ENCODE peak calls at places on chromosomes 5 and 9, in seven cellular contexts. Q is fibroblast of mammary gland; O is 8988T; F is astrocyte of the hippocampus; D is activated effector memory CD4-positive, alpha-beta T cell treated with anti-CD3 and anti-CD28 coated beads, Interleukin-2, amount 50 U/mL, for 16 hours; Y is mesenteric fat pad; V is A172. L is an unnamed sample.
A peak's percentile ranks its signal among the peaks of the same experiment; 100 is the strongest.

GRCh38 chr9:120578614-120579013 is 1.4 kb downstream of the CDK5RAP2 start:
- DNase-seq in D (no peak), V (no peak), Q (no peak), O (no peak), Y (no peak), F (no peak), L (no peak)

GRCh38 chr5:16461026-16461425 is 4.6 kb downstream of the ZNF622 start:
- DNase-seq in O (no peak), V (no peak), Q (peak; percentile 44), Y (no peak), D (no peak), F (peak; percentile 46), L (peak; percentile 25)

GRCh38 chr5:149938791-149939358 is 5.7 kb downstream of the PDE6A start:
- DNase-seq in Q (peak; percentile 89), D (no peak), Y (no peak), F (peak; percentile 84), O (peak; percentile 41), V (peak; percentile 94), L (peak; percentile 82)

GRCh38 chr9:109312783-109313182 is 8.1 kb downstream of the EPB41L4B start:
- DNase-seq in Q (no peak), F (no peak), Y (no peak), O (no peak), V (no peak), D (no peak), L (no peak)

GRCh38 chr5:135371738-135372232 is 27.2 kb downstream of the MACROH2A1 start:
- DNase-seq in Y (no peak), O (no peak), D (no peak), Q (peak; percentile 23), F (peak; percentile 50), V (no peak), L (peak; percentile 36)

GRCh38 chr9:98104445-98104881 is 14.6 kb downstream of the TRIM14 start:
- DNase-seq in Y (no peak), O (no peak), V (no peak), Q (no peak), D (peak; percentile 60), F (no peak), L (no peak)

GRCh38 chr5:134003957-134004625 is 684 bp downstream of the VDAC1 start:
- DNase-seq in O (peak; percentile 39), F (peak; percentile 73), Y (peak; percentile 94), V (no peak), Q (peak; percentile 54), D (peak; percentile 83), L (peak; percentile 42)

GRCh38 chr9:68980341-68980914 is 33.5 kb downstream of the PRKACG start:
- DNase-seq in O (no peak), Q (no peak), F (no peak), V (no peak), Y (no peak), D (no peak), L (no peak)

GRCh38 chr5:82793808-82794419 is 283.3 kb downstream of the TMEM167A start:
- DNase-seq in Q (peak; percentile 50), D (peak; percentile 64), O (no peak), V (peak; percentile 30), F (no peak), Y (no peak), L (peak; percentile 18)

GRCh38 chr9:13845460-13845859 is 468.5 kb downstream of the NFIB start:
- DNase-seq in O (no peak), D (no peak), V (peak; percentile 2), F (peak; percentile 82), Q (peak; percentile 81), Y (no peak), L (peak; percentile 65)

GRCh38 chr9:134365115-134365596 is 38.9 kb downstream of the RXRA start:
- DNase-seq in D (no peak), F (no peak), O (no peak), Y (no peak), V (no peak), Q (no peak), L (no peak)

GRCh38 chr9:16869961-16870605 is 387 bp downstream of the BNC2 start:
- DNase-seq in F (peak; percentile 55), O (no peak), D (no peak), V (no peak), Y (no peak), Q (no peak), L (peak; percentile 7)

GRCh38 chr5:63230754-63231153 is 652.1 kb downstream of the LRRC70 start:
- DNase-seq in Q (no peak), V (no peak), Y (no peak), D (no peak), O (no peak), F (no peak), L (no peak)

GRCh38 chr5:125151150-125151932 is 404.9 kb upstream of the ZNF608 start:
- DNase-seq in D (no peak), Y (no peak), F (no peak), V (no peak), Q (no peak), O (no peak), L (no peak)

GRCh38 chr5:88480245-88480644 is 211.6 kb upstream of the TMEM161B start:
- DNase-seq in F (peak; percentile 53), O (no peak), V (no peak), Y (no peak), Q (no peak), D (no peak), L (peak; percentile 15)

GRCh38 chr9:120892748-120893584 is 16.0 kb upstream of the PHF19 start:
- DNase-seq in D (peak; percentile 85), O (no peak), Y (no peak), V (peak; percentile 95), F (no peak), Q (peak; percentile 87), L (peak; percentile 88)

GRCh38 chr9:8652282-8652681 is 852.7 kb upstream of the DMAC1 start:
- DNase-seq in Q (no peak), V (no peak), D (no peak), Y (no peak), O (no peak), F (peak; percentile 24), L (no peak)

GRCh38 chr9:32455738-32456137 is 70.3 kb downstream of the RIGI start:
- DNase-seq in D (no peak), V (no peak), Q (peak; percentile 29), O (no peak), Y (no peak), F (no peak), L (no peak)

GRCh38 chr5:177023247-177023703 is 779 bp downstream of the ZNF346 start:
- DNase-seq in V (peak; percentile 10), D (peak; percentile 67), Q (no peak), F (peak; percentile 33), O (peak; percentile 33), Y (no peak), L (peak; percentile 8)

GRCh38 chr9:87816041-87816440 is 66.6 kb upstream of the SPATA31E1 start:
- DNase-seq in Y (no peak), D (no peak), V (no peak), Q (peak; percentile 49), O (no peak), F (peak; percentile 16), L (peak; percentile 14)

GRCh38 chr5:40464461-40464860 is 215.3 kb upstream of the PTGER4 start:
- DNase-seq in F (no peak), Q (peak; percentile 28), O (no peak), D (no peak), Y (no peak), V (peak; percentile 37), L (peak; percentile 36)

GRCh38 chr5:5589857-5590256 is 167.4 kb downstream of the ICE1 start:
- DNase-seq in O (no peak), Q (no peak), D (no peak), V (no peak), Y (no peak), F (no peak), L (no peak)

GRCh38 chr5:19531374-19531952 is 456.5 kb downstream of the CDH18 start:
- DNase-seq in Q (peak; percentile 23), V (peak; percentile 74), Y (no peak), D (no peak), F (peak; percentile 6), O (no peak), L (peak; percentile 50)

GRCh38 chr5:68661237-68661636 is 432.6 kb upstream of the SLC30A5 start:
- DNase-seq in F (no peak), D (no peak), V (peak; percentile 30), Y (no peak), Q (peak; percentile 58), O (peak; percentile 15), L (no peak)

GRCh38 chr9:101119206-101119819 is 90.8 kb downstream of the PLPPR1 start:
- DNase-seq in V (peak; percentile 21), Y (no peak), O (peak; percentile 14), D (no peak), F (peak; percentile 72), Q (peak; percentile 15), L (no peak)

GRCh38 chr5:91478096-91478495 is 95.0 kb upstream of the ARRDC3 start:
- DNase-seq in O (no peak), D (no peak), Q (no peak), Y (no peak), F (no peak), V (no peak), L (no peak)

GRCh38 chr5:40736103-40736875 is 19.5 kb downstream of the TTC33 start:
- DNase-seq in V (peak; percentile 56), Y (no peak), F (peak; percentile 71), D (no peak), Q (peak; percentile 76), O (no peak), L (peak; percentile 72)

GRCh38 chr5:177455036-177455660 is 8.5 kb downstream of the PRR7 start:
- DNase-seq in Y (no peak), Q (peak; percentile 49), O (peak; percentile 96), F (peak; percentile 90), V (no peak), D (peak; percentile 98), L (peak; percentile 71)

GRCh38 chr5:157116483-157116954 is 7.7 kb upstream of the HAVCR2 start:
- DNase-seq in Q (no peak), D (no peak), O (no peak), Y (no peak), F (no peak), V (no peak), L (no peak)

GRCh38 chr5:7910738-7911428 is 41.9 kb downstream of the MTRR start:
- DNase-seq in Y (no peak), D (no peak), V (no peak), Q (no peak), O (no peak), F (no peak), L (no peak)

GRCh38 chr9:13513262-13513661 is 233.8 kb upstream of the MPDZ start:
- DNase-seq in F (no peak), V (no peak), Y (no peak), D (no peak), O (no peak), Q (peak; percentile 14), L (peak; percentile 23)

GRCh38 chr5:92565673-92566072 is 1015.3 kb downstream of the NR2F1-AS1 start:
- DNase-seq in V (no peak), O (no peak), Y (no peak), F (no peak), Q (no peak), D (no peak), L (no peak)

GRCh38 chr5:126365446-126366198 is 57.6 kb upstream of the GRAMD2B start:
- DNase-seq in F (no peak), Y (no peak), V (no peak), D (no peak), O (no peak), Q (peak; percentile 22), L (no peak)

GRCh38 chr5:123084730-123085605 is 4.1 kb upstream of the PRDM6 start:
- DNase-seq in Q (no peak), F (no peak), Y (no peak), O (no peak), D (no peak), V (no peak), L (no peak)

GRCh38 chr5:138354926-138355378 is 2.5 kb downstream of the KDM3B start:
- DNase-seq in Y (no peak), V (peak; percentile 88), O (peak; percentile 58), D (peak; percentile 81), F (peak; percentile 82), Q (peak; percentile 93), L (peak; percentile 77)

GRCh38 chr9:37026085-37026935 is 7.8 kb downstream of the PAX5 start:
- DNase-seq in D (no peak), Y (no peak), F (peak; percentile 13), Q (no peak), O (no peak), V (no peak), L (no peak)

GRCh38 chr9:14769235-14769580 is 46.7 kb upstream of the CER1 start:
- DNase-seq in V (peak; percentile 18), Y (no peak), Q (peak; percentile 42), D (no peak), F (peak; percentile 50), O (no peak), L (peak; percentile 37)

GRCh38 chr5:24226492-24226891 is 418.3 kb downstream of the CDH10 start:
- DNase-seq in D (no peak), O (no peak), Y (no peak), V (peak; percentile 38), F (peak; percentile 3), Q (peak; percentile 12), L (peak; percentile 72)

L was measured in astrocyte of the spinal cord.